ENCODE peak calls at places on chromosomes 12 and 14, in six cellular contexts. G is fibroblast of the aortic adventitia; Y is activated naive CD4-positive, alpha-beta T cell treated with anti-CD3 and anti-CD28 coated beads, Interleukin-2, amount 10 ng/mL, durations not matched to agents 7 days and 5 days; P is epithelial cell of esophagus; T is DMS153; J is substantia nigra. V is an unnamed sample.
A peak's percentile ranks its signal among the peaks of the same experiment; 100 is the strongest.

GRCh38 chr14:104731925-104732294 is 7.9 kb downstream of the ADSS1 start:
- DNase-seq in T (no peak), G (no peak), P (no peak), J (no peak), Y (no peak), V (no peak)

GRCh38 chr12:121060149-121061001 is 21.3 kb upstream of the OASL start:
- DNase-seq in J (no peak), P (peak; percentile 48), T (peak; percentile 14), G (peak; percentile 38), Y (peak; percentile 81), V (peak; percentile 81)

GRCh38 chr12:6383572-6384498 is at the start of gene LTBR:
- DNase-seq in G (peak; percentile 92), P (peak; percentile 95), T (peak; percentile 61), Y (peak; percentile 35), J (peak; percentile 54), V (no peak)

GRCh38 chr12:130873106-130873795 is 1.4 kb downstream of the RAN start:
- DNase-seq in P (peak; percentile 39), G (peak; percentile 7), T (no peak), J (no peak), Y (no peak), V (no peak)

GRCh38 chr12:83573676-83574075 is 887.0 kb downstream of the TMTC2 start:
- DNase-seq in P (peak; percentile 94), Y (no peak), G (no peak), J (no peak), T (no peak), V (peak; percentile 37)

GRCh38 chr14:22850944-22851790 is 14.8 kb downstream of the MMP14 start:
- DNase-seq in Y (peak; percentile 42), P (peak; percentile 83), J (peak; percentile 48), T (no peak), G (peak; percentile 96), V (no peak)

GRCh38 chr12:79455314-79455713 is 235.4 kb downstream of the PAWR start:
- DNase-seq in J (no peak), G (peak; percentile 66), T (no peak), Y (no peak), P (no peak), V (no peak)

GRCh38 chr14:21070083-21070609 is at the start of gene ARHGEF40:
- DNase-seq in T (no peak), G (peak; percentile 40), P (no peak), Y (peak; percentile 38), J (peak; percentile 60), V (peak; percentile 54)

GRCh38 chr12:123983822-123984485 is 10.9 kb downstream of the ZNF664 start:
- DNase-seq in P (peak; percentile 80), J (peak; percentile 36), Y (peak; percentile 67), G (peak; percentile 85), T (peak; percentile 39), V (peak; percentile 72)

GRCh38 chr12:46959484-46959883 is 119.9 kb upstream of the PCED1B start:
- DNase-seq in J (no peak), P (peak; percentile 92), G (peak; percentile 94), T (no peak), Y (no peak), V (no peak)

GRCh38 chr12:21656931-21657335 is 709 bp downstream of the LDHB start:
- DNase-seq in P (peak; percentile 41), G (peak; percentile 52), J (peak; percentile 37), T (no peak), Y (peak; percentile 68), V (peak; percentile 55)

GRCh38 chr12:74449872-74450271 is 87.8 kb upstream of the ATXN7L3B start:
- DNase-seq in G (no peak), P (peak; percentile 66), Y (no peak), T (no peak), J (no peak), V (no peak)

GRCh38 chr12:79692860-79693605 is 2.3 kb upstream of the PAWR start:
- DNase-seq in G (peak; percentile 57), J (no peak), T (no peak), Y (no peak), P (peak; percentile 81), V (peak; percentile 71)

GRCh38 chr12:3168775-3169221 is 91.6 kb downstream of the TSPAN9 start:
- DNase-seq in J (no peak), T (peak; percentile 41), P (peak; percentile 99), G (peak; percentile 60), Y (no peak), V (peak; percentile 64)

GRCh38 chr14:72528059-72528950 is 365.6 kb downstream of the DPF3 start:
- DNase-seq in Y (no peak), J (no peak), G (peak; percentile 59), P (peak; percentile 21), T (no peak), V (no peak)

GRCh38 chr12:113086249-113087164 is 30.0 kb downstream of the DTX1 start:
- DNase-seq in T (peak; percentile 4), G (no peak), Y (peak; percentile 52), P (no peak), J (no peak), V (peak; percentile 53)

GRCh38 chr14:23751591-23751990 is 115.4 kb downstream of the DHRS2 start:
- DNase-seq in J (no peak), P (no peak), T (no peak), Y (no peak), G (no peak), V (no peak)

GRCh38 chr12:67649165-67650126 is 901 bp downstream of the DYRK2 start:
- DNase-seq in Y (peak; percentile 50), J (no peak), T (no peak), G (no peak), P (no peak), V (peak; percentile 68)

GRCh38 chr12:113899844-113900471 is 66.2 kb downstream of the RBM19 start:
- DNase-seq in Y (no peak), T (peak; percentile 64), G (no peak), P (peak; percentile 69), J (no peak), V (peak; percentile 93)

GRCh38 chr14:77804592-77804991 is 4.7 kb downstream of the ADCK1 start:
- DNase-seq in J (no peak), T (no peak), G (peak; percentile 33), Y (peak; percentile 44), P (peak; percentile 59), V (peak; percentile 64)

GRCh38 chr14:34052658-34053014 is 101.8 kb upstream of the EGLN3 start:
- DNase-seq in P (peak; percentile 66), T (no peak), J (no peak), Y (no peak), G (no peak), V (no peak)

GRCh38 chr14:103830511-103831270 is 16.7 kb downstream of the PPP1R13B start:
- DNase-seq in P (no peak), J (no peak), Y (no peak), T (no peak), G (no peak), V (no peak)